ENCODE peak calls at places on chromosomes 13 and 19, in nine cellular contexts. V is tibial artery; W is mammary epithelial cell; Q is CD8-positive, alpha-beta memory T cell; C is breast epithelium; R is OCI-LY7; Y is lower lobe of right lung; U is colonic mucosa; H is PC-9. P is an unnamed sample. For H3K36me3, the result is how much of the 10 kb centered on the place peaks cover.

GRCh38 chr13:28316841-28317240 is 178.1 kb downstream of the FLT1 start:
- DNase-seq in V (no peak), W (no peak), Q (no peak), C (no peak), R (no peak), Y (no peak), U (no peak), H (no peak), P (no peak)

GRCh38 chr13:69704311-69704710 is 403.3 kb upstream of the ATXN8OS start:
- DNase-seq in V (no peak), W (peak), Q (no peak), C (no peak), R (no peak), Y (no peak), U (no peak), H (no peak), P (no peak)

GRCh38 chr19:49812997-49813861 is at the start of gene FUZ:
- DNase-seq in V (peak), W (peak), Q (peak), C (peak), R (peak), Y (peak), U (peak), H (peak), P (peak)

GRCh38 chr13:34155931-34156607 is 338.1 kb downstream of the RFC3 start:
- DNase-seq in V (no peak), W (peak), Q (no peak), C (no peak), R (no peak), Y (no peak), U (peak), H (peak), P (no peak)

GRCh38 chr13:113049521-113049941 is 56.1 kb upstream of the F7 start:
- DNase-seq in V (peak), W (no peak), Q (no peak), C (no peak), R (no peak), Y (peak), U (no peak), H (no peak), P (no peak)

GRCh38 chr13:106491463-106491862 is 44.0 kb downstream of the EFNB2 start:
- DNase-seq in V (no peak), W (no peak), Q (no peak), C (no peak), R (no peak), Y (no peak), U (no peak), H (no peak), P (no peak)

GRCh38 chr13:69565334-69565733 is 542.3 kb upstream of the ATXN8OS start:
- DNase-seq in V (no peak), W (peak), Q (no peak), C (no peak), R (peak), Y (no peak), U (peak), H (peak), P (no peak)

GRCh38 chr19:48636859-48637448 is at the start of gene DBP:
- DNase-seq in V (peak), W (no peak), Q (peak), C (no peak), R (no peak), Y (peak), U (no peak), H (peak), P (peak)

GRCh38 chr13:30415430-30416030 is 6.8 kb upstream of the UBE2L5 start:
- DNase-seq in V (no peak), W (no peak), Q (no peak), C (no peak), R (peak), Y (no peak), U (no peak), H (no peak), P (no peak)

GRCh38 chr13:106210327-106210726 is 325.1 kb downstream of the EFNB2 start:
- DNase-seq in V (no peak), W (no peak), Q (no peak), C (no peak), R (no peak), Y (no peak), U (no peak), H (no peak), P (no peak)

GRCh38 chr13:41402695-41403511 is 54.4 kb upstream of the RGCC start:
- DNase-seq in V (no peak), W (no peak), Q (no peak), C (no peak), R (no peak), Y (no peak), U (no peak), H (no peak), P (no peak)

GRCh38 chr13:82147526-82147925 is 1734.7 kb downstream of the SLITRK1 start:
- DNase-seq in V (no peak), W (no peak), Q (no peak), C (no peak), R (no peak), Y (no peak), U (no peak), H (no peak), P (no peak)

GRCh38 chr19:38706792-38707511 is 37.3 kb downstream of the CAPN12 start:
- DNase-seq in V (no peak), W (no peak), Q (no peak), C (no peak), R (no peak), Y (no peak), U (no peak), H (no peak), P (no peak)

GRCh38 chr19:38705197-38706019 is 38.9 kb downstream of the CAPN12 start:
- DNase-seq in V (no peak), W (no peak), Q (no peak), C (no peak), R (no peak), Y (no peak), U (no peak), H (no peak), P (no peak)

GRCh38 chr19:38709119-38709518 is 35.2 kb downstream of the CAPN12 start:
- DNase-seq in V (no peak), W (no peak), Q (no peak), C (no peak), R (no peak), Y (no peak), U (no peak), H (no peak), P (no peak)

GRCh38 chr19:38708413-38709024 is 35.8 kb downstream of the CAPN12 start:
- DNase-seq in V (no peak), W (no peak), Q (no peak), C (no peak), R (no peak), Y (no peak), U (no peak), H (no peak), P (no peak)

DNA sequence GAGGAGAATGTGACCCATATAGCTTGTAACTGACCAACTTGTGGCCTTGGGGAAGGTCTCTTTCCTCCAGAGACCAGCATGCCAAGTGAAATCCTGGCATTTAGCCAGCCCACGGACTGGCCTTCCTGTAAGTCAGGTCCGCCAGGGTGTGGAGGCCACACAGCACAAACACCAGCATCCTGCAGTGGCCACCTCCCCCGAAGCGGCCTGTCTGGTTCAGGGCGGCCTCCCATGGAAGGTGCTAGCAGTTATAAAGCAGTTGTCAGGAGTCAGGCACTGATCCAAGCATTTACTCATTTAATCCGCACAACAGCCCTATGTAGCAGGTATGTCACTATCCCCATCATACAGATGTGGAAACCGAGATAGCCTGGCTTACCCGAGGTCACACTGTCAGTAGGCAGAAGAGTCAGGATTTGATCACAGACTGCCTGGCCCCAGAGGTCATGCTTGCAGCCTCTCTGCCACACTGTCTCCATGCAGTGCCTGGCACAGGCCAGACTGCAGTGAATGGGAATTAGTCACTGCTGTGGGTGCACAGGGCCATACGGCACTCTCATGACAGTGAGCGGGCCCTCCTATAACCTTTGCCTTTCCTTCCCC is 36.7 kb downstream of the CAPN12 start:
- DNase-seq in V (peak), W (no peak), Q (no peak), C (peak), R (no peak), Y (peak), U (peak), H (peak), P (peak)
- H3K36me3 ChIP-seq in V (half or more), W (under half), Q (under half), C (under half), R (half or more), Y (half or more), U (half or more), H (half or more), P (under half)

DNA sequence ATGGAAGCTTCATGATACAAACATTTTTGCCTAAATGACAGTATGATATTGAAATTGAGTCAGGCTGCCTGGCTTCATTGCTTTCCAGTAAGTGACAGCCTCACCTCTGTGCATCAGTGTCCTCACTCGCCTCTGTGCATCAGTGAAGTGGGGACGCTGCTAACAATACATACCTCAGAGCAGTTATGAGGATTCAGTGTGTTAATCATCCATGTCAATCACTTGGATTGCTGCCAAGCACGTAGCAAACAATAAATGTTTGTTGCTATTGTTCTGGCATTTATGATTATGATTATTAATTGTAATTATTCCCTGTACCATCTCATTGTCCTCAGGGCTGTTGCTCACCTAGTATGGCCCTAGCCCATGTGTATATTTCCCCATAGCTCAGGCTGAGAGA is 8.8 kb downstream of the PPP2R1A start:
- DNase-seq in V (no peak), W (peak), Q (no peak), C (no peak), R (no peak), Y (no peak), U (no peak), H (peak), P (no peak)
- H3K36me3 ChIP-seq in V (under half), W (under half), Q (under half), C (under half), R (half or more), Y (half or more), U (under half), H (half or more), P (under half)

DNA sequence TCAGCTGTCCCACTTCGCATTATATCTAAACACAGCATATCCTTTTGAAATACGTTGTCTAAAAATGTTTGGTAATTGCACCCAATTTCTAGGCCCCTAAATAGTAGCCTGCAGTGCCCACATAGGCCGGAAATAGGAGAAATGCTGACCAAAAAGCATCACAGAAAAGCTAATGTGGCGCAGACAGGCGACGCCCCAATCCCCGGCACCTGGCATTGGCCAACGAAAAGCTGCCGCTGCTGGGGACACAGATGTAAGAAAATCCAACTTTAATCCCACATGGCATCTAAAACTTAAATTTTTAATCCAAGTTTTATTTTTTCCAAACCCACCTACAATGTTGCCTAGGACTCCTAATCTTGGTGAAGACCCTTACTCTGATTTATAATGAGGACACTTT is 4.0 kb downstream of the SAFB2 start:
- DNase-seq in V (no peak), W (no peak), Q (no peak), C (no peak), R (no peak), Y (no peak), U (no peak), H (no peak), P (no peak)
- H3K36me3 ChIP-seq in V (under half), W (under half), Q (half or more), C (under half), R (half or more), Y (half or more), U (under half), H (under half), P (under half)

GRCh38 chr19:7078007-7078406 is 8.5 kb downstream of the ZNF557 start:
- DNase-seq in V (no peak), W (no peak), Q (no peak), C (no peak), R (no peak), Y (no peak), U (no peak), H (no peak), P (no peak)
- H3K36me3 ChIP-seq in V (half or more), W (under half), Q (half or more), C (half or more), R (half or more), Y (half or more), U (half or more), H (half or more), P (half or more)

GRCh38 chr13:25330541-25330940 is 29.1 kb downstream of the NUP58 start:
- DNase-seq in V (no peak), W (peak), Q (no peak), C (no peak), R (no peak), Y (no peak), U (no peak), H (no peak), P (no peak)
- H3K36me3 ChIP-seq in V (half or more), W (under half), Q (half or more), C (under half), R (half or more), Y (half or more), U (under half), H (half or more), P (under half)

P was measured in body of pancreas.